ENCODE peak calls at places on chromosomes 16 and 17, in six cellular contexts. U, Y, G, R, L and A are unnamed samples.

GRCh38 chr16:72961115-72961832 is 86.7 kb downstream of the ZFHX3 start:
- DNase-seq in U (peak; percentile 14), Y (no peak), G (no peak), R (peak; percentile 31), L (no peak), A (no peak)

GRCh38 chr17:28173071-28173561 is 130.6 kb downstream of the NLK start:
- DNase-seq in U (peak; percentile 17), Y (no peak), G (no peak), R (no peak), L (no peak), A (no peak)

GRCh38 chr17:1347681-1348318 is 52.2 kb downstream of the YWHAE start:
- DNase-seq in U (no peak), Y (no peak), G (no peak), R (no peak), L (no peak), A (no peak)

GRCh38 chr16:51034481-51035109 is 116.5 kb downstream of the SALL1 start:
- DNase-seq in U (no peak), Y (no peak), G (no peak), R (no peak), L (no peak), A (no peak)

GRCh38 chr16:11575223-11575589 is 11.5 kb downstream of the LITAF start:
- DNase-seq in U (no peak), Y (no peak), G (no peak), R (no peak), L (no peak), A (no peak)

GRCh38 chr16:71771571-71771970 is 37.1 kb downstream of the AP1G1 start:
- DNase-seq in U (no peak), Y (no peak), G (no peak), R (no peak), L (no peak), A (no peak)

GRCh38 chr16:64364894-64365293 is 757.0 kb downstream of the CDH11 start:
- DNase-seq in U (no peak), Y (no peak), G (no peak), R (no peak), L (no peak), A (no peak)

GRCh38 chr16:88678224-88678979 is 7.9 kb downstream of the SNAI3 start:
- DNase-seq in U (no peak), Y (no peak), G (no peak), R (no peak), L (no peak), A (no peak)

GRCh38 chr16:19900590-19900989 is 15.9 kb upstream of the GPRC5B start:
- DNase-seq in U (no peak), Y (no peak), G (no peak), R (no peak), L (no peak), A (no peak)

DNA sequence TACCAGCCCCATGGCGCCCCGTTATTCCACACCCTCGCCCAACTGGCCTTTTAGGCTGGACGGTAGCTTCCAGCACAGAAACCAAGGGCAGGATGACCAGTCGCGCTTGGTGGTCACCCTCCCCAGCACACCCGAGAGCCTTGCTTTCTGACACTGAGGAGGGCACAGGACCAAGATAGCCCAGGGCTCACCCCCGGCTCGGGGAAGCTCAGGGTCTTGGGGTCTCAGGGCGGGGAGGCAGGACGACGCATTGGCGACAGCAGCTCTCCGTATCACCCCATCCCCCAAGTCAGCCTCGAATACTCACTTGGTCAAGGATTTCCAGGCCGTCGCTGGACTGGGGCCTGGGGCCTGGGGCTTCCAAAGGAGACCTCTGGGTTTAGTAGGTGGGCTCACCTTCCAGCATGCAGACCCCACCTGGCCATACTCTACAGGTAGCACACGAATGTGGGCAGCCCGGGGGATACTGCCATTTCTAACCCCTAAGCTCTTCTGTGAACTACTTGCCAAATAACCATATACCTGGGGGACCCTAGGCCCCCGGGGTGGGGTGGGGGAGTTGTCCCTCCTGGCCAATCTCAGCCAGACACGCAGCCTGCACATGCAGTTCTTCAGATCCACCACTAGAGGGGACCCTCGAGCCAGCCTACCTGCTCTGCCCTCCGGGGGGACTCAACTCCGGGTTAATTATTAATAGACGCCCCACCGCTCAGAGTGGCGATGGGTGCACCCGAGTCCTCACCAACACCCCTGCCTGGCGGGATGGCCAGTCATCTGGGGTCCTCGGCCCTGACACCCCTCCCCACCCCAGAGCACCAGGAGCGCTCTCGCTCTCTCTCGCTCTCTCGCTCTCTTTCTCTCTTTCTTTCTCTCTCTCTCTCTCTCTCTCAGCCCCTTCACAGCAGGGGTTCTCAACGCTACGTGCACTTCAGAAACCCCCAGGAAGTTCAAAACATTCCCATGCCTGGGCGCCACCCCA is 30.0 kb downstream of the TBC1D16 start:
- DNase-seq in U (peak; percentile 58), Y (no peak), G (peak; percentile 56), R (no peak), L (peak; percentile 60), A (no peak)
- H3K27ac ChIP-seq in U (no peak overlapping the region), Y (no peak overlapping the region), G (no peak overlapping the region), R (no peak overlapping the region), L (peak overlapping the region; percentile 73), A (no peak overlapping the region)

GRCh38 chr17:80912451-80912850 is 79.2 kb upstream of the CHMP6 start:
- DNase-seq in U (no peak), Y (no peak), G (no peak), R (no peak), L (no peak), A (no peak)

GRCh38 chr17:80916246-80916645 is 75.4 kb upstream of the CHMP6 start:
- DNase-seq in U (no peak), Y (no peak), G (no peak), R (no peak), L (no peak), A (no peak)

GRCh38 chr17:80917716-80918560 is 73.7 kb upstream of the CHMP6 start:
- DNase-seq in U (no peak), Y (no peak), G (no peak), R (no peak), L (no peak), A (no peak)

GRCh38 chr17:80910043-80910442 is 81.6 kb upstream of the CHMP6 start:
- DNase-seq in U (no peak), Y (no peak), G (no peak), R (no peak), L (no peak), A (no peak)

DNA sequence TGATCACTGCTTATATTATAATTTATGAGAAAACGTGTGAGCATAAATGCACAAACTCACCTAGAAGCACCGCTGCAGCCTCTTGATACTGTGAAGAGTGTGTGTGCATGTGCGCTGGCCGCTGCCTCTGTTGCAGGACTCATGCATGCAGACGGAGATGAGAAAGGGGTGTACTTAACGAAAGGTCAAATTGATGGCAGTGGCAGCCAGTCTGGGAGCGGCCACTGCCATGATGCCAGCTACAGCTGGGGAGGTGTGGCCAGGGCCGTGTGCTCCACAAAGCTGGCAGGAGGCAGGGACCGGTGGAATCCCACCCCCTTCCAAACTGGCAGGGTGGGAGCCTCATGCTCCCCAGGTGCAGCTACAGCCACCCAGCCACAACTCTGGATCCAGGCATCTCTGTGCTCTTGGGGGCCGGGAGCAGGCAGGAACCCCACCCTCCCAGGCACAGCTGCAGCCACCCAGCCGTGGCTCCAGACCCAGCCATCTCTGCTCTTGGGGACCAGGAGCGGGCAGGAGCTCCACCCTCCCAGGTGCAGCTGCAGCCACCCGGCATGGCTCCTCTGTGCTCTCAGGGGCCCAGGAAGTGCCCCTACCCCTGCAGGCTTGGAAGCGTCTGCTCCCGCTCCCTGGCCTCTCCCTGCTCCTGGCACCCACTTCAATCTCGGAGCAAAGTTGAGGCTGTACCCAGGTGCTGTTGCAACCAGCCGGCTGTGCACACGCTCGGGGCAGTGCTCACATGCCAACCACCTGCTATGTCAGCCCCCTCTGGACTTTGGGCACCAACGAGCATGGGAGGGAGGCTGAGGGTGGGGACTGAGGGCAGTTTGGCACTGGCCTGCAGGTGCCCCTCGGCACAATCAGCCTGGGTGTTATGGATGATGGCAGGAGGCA is 77.5 kb upstream of the CHMP6 start:
- DNase-seq in U (no peak), Y (no peak), G (no peak), R (no peak), L (no peak), A (no peak)
- H3K27ac ChIP-seq in U (no peak overlapping the region), Y (no peak overlapping the region), G (no peak overlapping the region), R (no peak overlapping the region), L (no peak overlapping the region), A (no peak overlapping the region)

DNA sequence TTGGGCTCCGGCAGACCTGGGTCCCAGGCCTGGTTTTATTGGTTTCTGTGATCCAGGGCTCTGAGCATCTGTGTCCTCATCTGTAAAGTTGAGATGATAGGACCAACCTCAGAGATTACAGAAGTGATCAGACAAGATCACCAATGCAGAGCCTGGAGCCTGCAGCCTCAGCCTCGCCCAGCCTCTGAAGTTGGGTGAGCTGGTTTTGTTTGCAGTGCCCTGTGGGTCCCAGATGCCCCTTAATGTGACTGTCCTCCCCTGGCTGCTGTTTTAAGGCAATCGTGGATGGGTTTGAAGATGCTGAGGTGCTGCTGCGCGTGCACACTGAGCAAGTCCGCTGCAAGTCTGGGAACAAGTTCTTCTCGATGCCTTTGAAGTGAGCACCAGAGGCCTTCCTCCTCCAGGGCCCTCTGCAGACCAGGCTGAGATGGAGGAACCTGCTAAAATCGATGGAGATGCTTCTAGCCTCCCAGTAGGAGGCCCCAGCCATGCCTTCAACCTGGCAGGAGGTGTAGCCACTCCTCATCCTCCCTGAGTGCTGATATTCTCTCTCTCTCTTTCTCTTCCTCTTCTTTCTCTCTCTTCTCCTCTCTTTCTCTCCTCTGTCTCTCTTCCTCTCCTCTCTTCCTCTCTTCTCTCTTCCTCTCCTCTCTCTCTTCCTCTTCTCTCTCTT is 5.6 kb upstream of the MMP15 start:
- DNase-seq in U (no peak), Y (no peak), G (no peak), R (no peak), L (no peak), A (no peak)
- H3K27ac ChIP-seq in U (no peak overlapping the region), Y (no peak overlapping the region), G (no peak overlapping the region), R (no peak overlapping the region), L (no peak overlapping the region), A (no peak overlapping the region)

GRCh38 chr16:81693047-81693446 is 86.0 kb upstream of the PLCG2 start:
- DNase-seq in U (no peak), Y (no peak), G (no peak), R (peak; percentile 34), L (no peak), A (no peak)

GRCh38 chr16:81696136-81696958 is 82.7 kb upstream of the PLCG2 start:
- DNase-seq in U (no peak), Y (no peak), G (no peak), R (no peak), L (no peak), A (no peak)

GRCh38 chr16:81693467-81694303 is 85.4 kb upstream of the PLCG2 start:
- DNase-seq in U (no peak), Y (no peak), G (no peak), R (no peak), L (no peak), A (no peak)

GRCh38 chr16:81695431-81695890 is 83.6 kb upstream of the PLCG2 start:
- DNase-seq in U (peak; percentile 77), Y (no peak), G (no peak), R (no peak), L (no peak), A (no peak)

DNA sequence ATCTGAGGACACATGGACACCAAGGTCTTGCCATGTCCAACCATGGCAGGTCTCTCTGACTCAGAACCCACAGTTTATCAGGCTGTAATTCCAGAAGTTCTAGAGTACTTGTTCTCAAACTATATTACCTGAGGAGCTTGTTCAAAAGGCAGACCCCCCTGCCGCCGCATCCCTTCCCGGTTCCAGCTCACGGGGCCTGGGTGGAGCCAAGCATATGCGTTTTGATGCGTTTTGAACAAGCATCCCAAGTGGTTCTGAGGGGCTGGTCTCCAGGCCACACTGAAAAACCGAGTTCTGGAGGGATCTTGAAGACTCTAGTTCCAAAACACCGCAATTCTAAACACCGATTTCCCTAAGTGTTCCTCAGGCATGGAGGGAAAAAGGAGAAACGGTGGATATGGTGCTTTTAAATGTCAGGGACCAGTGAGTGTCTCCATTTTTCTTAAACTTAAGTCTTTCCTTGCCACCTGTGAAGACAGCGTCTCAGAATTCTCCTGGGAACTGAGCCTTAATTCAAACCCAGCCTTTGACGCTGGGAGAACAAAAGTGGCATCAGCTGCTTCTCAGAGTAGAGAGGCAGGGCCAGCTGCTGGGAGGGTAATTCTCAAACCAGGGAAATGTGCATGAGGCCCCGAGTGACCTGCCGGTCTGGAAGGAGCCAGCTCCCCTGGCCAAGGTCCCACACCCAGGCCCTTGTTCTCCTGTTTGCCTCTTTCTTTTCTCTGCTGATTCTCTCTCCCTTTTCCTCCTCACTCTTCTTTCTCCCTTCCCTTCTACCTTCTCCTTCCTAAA is 84.4 kb upstream of the PLCG2 start:
- DNase-seq in U (peak; percentile 38), Y (no peak), G (no peak), R (no peak), L (no peak), A (no peak)
- H3K27ac ChIP-seq in U (no peak overlapping the region), Y (no peak overlapping the region), G (no peak overlapping the region), R (no peak overlapping the region), L (peak overlapping the region; percentile 75), A (peak overlapping the region; percentile 13)